ENCODE peak calls at places on chromosomes 7 and 10, in six cellular contexts. V is NCI-H460, Q is AG09319, A is activated T-cell treated with anti-CD3 and anti-CD28 coated beads for 24 hours, X is T-helper 2 cell, G is transverse colon. Y is an unnamed sample.

GRCh38 chr7:155380221-155380861 is 77.6 kb upstream of the EN2 start:
- DNase-seq in A (peak), V (peak), Q (peak), G (peak), X (no peak), Y (no peak)

GRCh38 chr7:92057375-92057774 is 76.9 kb downstream of the CYP51A1 start:
- DNase-seq in Q (no peak), V (no peak), X (no peak), G (peak), A (no peak), Y (no peak)

GRCh38 chr7:18829518-18830252 is 287.8 kb downstream of the TWIST1 start:
- DNase-seq in G (no peak), A (no peak), X (no peak), V (no peak), Q (peak), Y (peak)

GRCh38 chr10:61961278-61961677 is 59.8 kb downstream of the ARID5B start:
- DNase-seq in X (no peak), Q (no peak), V (no peak), G (no peak), A (no peak), Y (no peak)

GRCh38 chr7:66142334-66142733 is 27.7 kb downstream of the CRCP start:
- DNase-seq in Q (no peak), G (no peak), X (no peak), A (no peak), V (no peak), Y (no peak)

GRCh38 chr10:48448796-48449195 is 142.3 kb downstream of the MAPK8 start:
- DNase-seq in V (no peak), Q (no peak), G (no peak), X (no peak), A (no peak), Y (no peak)

GRCh38 chr10:128173383-128173782 is 47.2 kb upstream of the MKI67 start:
- DNase-seq in Q (no peak), G (no peak), V (peak), X (no peak), A (no peak), Y (peak)

GRCh38 chr10:95214369-95214768 is 20.3 kb downstream of the ACSM6 start:
- DNase-seq in G (no peak), A (no peak), V (no peak), X (no peak), Q (no peak), Y (no peak)